ENCODE peak calls at places on chromosomes 13 and 19, in nine cellular contexts. One of them, this sample, is unnamed.

GRCh38 chr13:114067886-114068722 is 64.3 kb downstream of the RASA3 start:
- DNase-seq in testis: no peak
- DNase-seq in AG09319: no peak
- DNase-seq in heart right ventricle: no peak
- DNase-seq in H9: no peak
- DNase-seq in CD8-positive, alpha-beta T cell: no peak
- DNase-seq in AG10803: no peak
- DNase-seq in endodermal cell: no peak
- DNase-seq in foreskin fibroblast: no peak
- DNase-seq in this sample: no peak

GRCh38 chr19:1360818-1361461 is 22.8 kb upstream of the NDUFS7 start:
- DNase-seq in CD8-positive, alpha-beta T cell: no peak
- DNase-seq in heart right ventricle: peak
- DNase-seq in foreskin fibroblast: peak
- DNase-seq in endodermal cell: peak
- DNase-seq in testis: peak
- DNase-seq in AG10803: peak
- DNase-seq in H9: no peak
- DNase-seq in AG09319: peak
- DNase-seq in this sample: no peak

GRCh38 chr19:19405919-19406877 is 723 bp downstream of the GATAD2A start:
- DNase-seq in endodermal cell: peak
- DNase-seq in H9: peak
- DNase-seq in AG10803: peak
- DNase-seq in testis: peak
- DNase-seq in heart right ventricle: peak
- DNase-seq in CD8-positive, alpha-beta T cell: no peak
- DNase-seq in AG09319: no peak
- DNase-seq in foreskin fibroblast: peak
- DNase-seq in this sample: peak

GRCh38 chr19:5352229-5352763 is 11.7 kb upstream of the PTPRS start:
- DNase-seq in endodermal cell: peak
- DNase-seq in testis: no peak
- DNase-seq in foreskin fibroblast: no peak
- DNase-seq in H9: no peak
- DNase-seq in AG09319: no peak
- DNase-seq in AG10803: no peak
- DNase-seq in CD8-positive, alpha-beta T cell: no peak
- DNase-seq in heart right ventricle: no peak
- DNase-seq in this sample: no peak

GRCh38 chr13:19185086-19185864 is 3.7 kb upstream of the TUBA3C start:
- DNase-seq in CD8-positive, alpha-beta T cell: no peak
- DNase-seq in H9: no peak
- DNase-seq in endodermal cell: no peak
- DNase-seq in testis: peak
- DNase-seq in heart right ventricle: no peak
- DNase-seq in foreskin fibroblast: no peak
- DNase-seq in AG09319: no peak
- DNase-seq in AG10803: no peak
- DNase-seq in this sample: no peak

GRCh38 chr13:24392972-24393371 is 83.6 kb downstream of the C1QTNF9 start:
- DNase-seq in H9: no peak
- DNase-seq in AG09319: no peak
- DNase-seq in CD8-positive, alpha-beta T cell: no peak
- DNase-seq in AG10803: no peak
- DNase-seq in foreskin fibroblast: no peak
- DNase-seq in endodermal cell: no peak
- DNase-seq in testis: no peak
- DNase-seq in heart right ventricle: no peak
- DNase-seq in this sample: no peak

GRCh38 chr13:95656386-95657015 is 12.0 kb upstream of the DZIP1 start:
- DNase-seq in testis: no peak
- DNase-seq in endodermal cell: no peak
- DNase-seq in heart right ventricle: no peak
- DNase-seq in AG09319: no peak
- DNase-seq in foreskin fibroblast: no peak
- DNase-seq in H9: no peak
- DNase-seq in AG10803: no peak
- DNase-seq in CD8-positive, alpha-beta T cell: no peak
- DNase-seq in this sample: no peak

GRCh38 chr19:51607077-51607476 is 23.1 kb downstream of the SIGLEC5 start:
- DNase-seq in foreskin fibroblast: no peak
- DNase-seq in CD8-positive, alpha-beta T cell: no peak
- DNase-seq in H9: no peak
- DNase-seq in testis: no peak
- DNase-seq in endodermal cell: no peak
- DNase-seq in AG09319: no peak
- DNase-seq in heart right ventricle: no peak
- DNase-seq in AG10803: no peak
- DNase-seq in this sample: no peak

GRCh38 chr19:42919757-42920079 is 2.0 kb upstream of the PSG6 start:
- DNase-seq in testis: no peak
- DNase-seq in AG10803: no peak
- DNase-seq in CD8-positive, alpha-beta T cell: no peak
- DNase-seq in H9: no peak
- DNase-seq in endodermal cell: no peak
- DNase-seq in AG09319: no peak
- DNase-seq in foreskin fibroblast: no peak
- DNase-seq in heart right ventricle: no peak
- DNase-seq in this sample: no peak
- TF ChIP-seq CTCF in testis: no peak
- TF ChIP-seq CTCF in AG10803: no peak
- TF ChIP-seq CTCF in CD8-positive, alpha-beta T cell: no peak
- TF ChIP-seq CTCF in H9: no peak
- TF ChIP-seq CTCF in endodermal cell: no peak
- TF ChIP-seq CTCF in AG09319: no peak
- TF ChIP-seq CTCF in foreskin fibroblast: no peak
- TF ChIP-seq CTCF in heart right ventricle: no peak
- TF ChIP-seq CTCF in this sample: no peak

DNA sequence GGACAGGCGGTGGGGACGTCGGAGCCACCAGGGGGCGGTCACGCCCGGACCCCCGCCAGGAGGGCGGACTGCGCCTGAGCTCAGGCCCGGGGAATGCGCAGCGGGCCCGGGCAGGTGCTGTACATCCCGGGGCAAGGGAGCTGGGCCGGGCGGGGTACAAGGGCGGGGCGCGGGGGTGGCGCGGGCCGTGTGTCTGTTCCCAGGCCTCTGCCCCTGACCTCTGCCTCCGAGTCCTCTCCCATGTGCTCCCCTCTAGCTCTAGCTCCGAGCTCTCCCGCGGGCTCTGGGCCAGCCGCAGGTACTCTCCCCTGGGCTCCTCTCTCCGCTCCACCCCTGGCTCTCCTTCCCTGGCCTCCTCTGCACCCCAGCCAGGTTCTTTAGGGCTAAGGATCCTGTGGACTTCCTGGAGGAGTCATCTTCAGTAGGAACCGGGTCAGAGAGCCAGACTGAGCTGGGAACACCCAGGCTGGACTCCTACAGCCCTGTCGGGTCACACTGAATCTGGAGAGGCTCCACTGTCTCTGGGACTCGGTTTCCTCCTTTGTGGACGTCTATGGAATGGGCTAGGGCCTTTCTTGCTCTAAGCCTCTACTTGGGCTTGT is 2.3 kb downstream of the PPP1R13L start:
- DNase-seq in foreskin fibroblast: no peak
- DNase-seq in AG10803: peak
- DNase-seq in testis: no peak
- DNase-seq in heart right ventricle: peak
- DNase-seq in CD8-positive, alpha-beta T cell: no peak
- DNase-seq in endodermal cell: peak
- DNase-seq in AG09319: no peak
- DNase-seq in H9: peak
- DNase-seq in this sample: peak
- TF ChIP-seq CTCF in foreskin fibroblast: no peak
- TF ChIP-seq CTCF in AG10803: peak
- TF ChIP-seq CTCF in testis: no peak
- TF ChIP-seq CTCF in heart right ventricle: peak
- TF ChIP-seq CTCF in CD8-positive, alpha-beta T cell: peak
- TF ChIP-seq CTCF in endodermal cell: peak
- TF ChIP-seq CTCF in AG09319: peak
- TF ChIP-seq CTCF in H9: peak
- TF ChIP-seq CTCF in this sample: peak

DNA sequence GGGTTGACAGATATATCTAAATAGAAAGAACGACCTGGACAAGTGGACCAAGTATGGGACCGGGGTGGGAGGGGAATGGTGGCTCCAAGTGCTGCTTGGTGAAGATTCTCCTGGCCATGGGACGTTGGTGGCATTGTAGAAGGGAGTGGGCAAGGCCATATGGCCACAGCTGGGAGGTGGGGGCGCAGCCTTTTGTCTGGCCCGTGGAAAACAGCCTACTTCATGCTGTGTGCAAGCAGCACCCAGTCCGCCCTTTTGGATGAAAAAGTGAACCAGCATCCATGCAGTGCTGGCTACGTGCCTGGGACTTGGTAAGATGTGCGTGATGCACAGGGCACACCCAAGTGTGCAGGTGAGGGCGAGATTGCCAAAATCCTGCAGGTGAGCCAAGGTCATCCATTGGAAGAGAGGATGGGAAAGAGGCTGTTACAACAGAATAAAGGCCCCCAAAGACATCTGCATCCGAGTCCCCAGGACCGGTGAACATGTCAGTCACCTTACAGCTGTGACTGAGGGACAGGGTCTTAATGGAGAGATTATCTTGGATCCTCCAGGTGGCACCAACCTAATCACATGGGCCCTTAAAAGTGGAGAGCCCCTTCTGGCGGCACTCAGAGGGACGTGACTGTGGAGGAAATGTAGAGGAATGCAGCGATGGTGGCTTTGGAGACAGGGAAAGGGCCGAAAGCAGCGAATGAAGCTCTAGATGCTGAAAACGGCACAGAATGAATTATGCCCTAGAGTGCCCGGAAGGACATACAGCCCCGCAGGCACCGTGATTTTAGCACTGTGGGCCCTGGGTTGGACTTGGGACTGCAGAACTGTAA is 40.8 kb downstream of the TEX29 start:
- DNase-seq in AG10803: no peak
- DNase-seq in testis: no peak
- DNase-seq in heart right ventricle: no peak
- DNase-seq in H9: no peak
- DNase-seq in foreskin fibroblast: no peak
- DNase-seq in CD8-positive, alpha-beta T cell: no peak
- DNase-seq in endodermal cell: no peak
- DNase-seq in AG09319: no peak
- DNase-seq in this sample: no peak
- TF ChIP-seq CTCF in AG10803: no peak
- TF ChIP-seq CTCF in testis: no peak
- TF ChIP-seq CTCF in heart right ventricle: no peak
- TF ChIP-seq CTCF in H9: no peak
- TF ChIP-seq CTCF in foreskin fibroblast: no peak
- TF ChIP-seq CTCF in CD8-positive, alpha-beta T cell: no peak
- TF ChIP-seq CTCF in endodermal cell: no peak
- TF ChIP-seq CTCF in AG09319: no peak
- TF ChIP-seq CTCF in this sample: no peak

GRCh38 chr13:55745828-55746227 is 1394.9 kb upstream of the PRR20A start:
- DNase-seq in testis: no peak
- DNase-seq in heart right ventricle: no peak
- DNase-seq in H9: no peak
- DNase-seq in foreskin fibroblast: no peak
- DNase-seq in AG10803: no peak
- DNase-seq in endodermal cell: no peak
- DNase-seq in AG09319: no peak
- DNase-seq in CD8-positive, alpha-beta T cell: no peak
- DNase-seq in this sample: no peak
- TF ChIP-seq CTCF in testis: no peak
- TF ChIP-seq CTCF in heart right ventricle: no peak
- TF ChIP-seq CTCF in H9: no peak
- TF ChIP-seq CTCF in foreskin fibroblast: no peak
- TF ChIP-seq CTCF in AG10803: no peak
- TF ChIP-seq CTCF in endodermal cell: no peak
- TF ChIP-seq CTCF in AG09319: no peak
- TF ChIP-seq CTCF in CD8-positive, alpha-beta T cell: no peak
- TF ChIP-seq CTCF in this sample: no peak

GRCh38 chr19:33268162-33268991 is 34.0 kb downstream of the CEBPA start:
- DNase-seq in CD8-positive, alpha-beta T cell: no peak
- DNase-seq in AG09319: no peak
- DNase-seq in heart right ventricle: no peak
- DNase-seq in AG10803: no peak
- DNase-seq in foreskin fibroblast: no peak
- DNase-seq in H9: no peak
- DNase-seq in endodermal cell: no peak
- DNase-seq in testis: no peak
- DNase-seq in this sample: no peak
- TF ChIP-seq CTCF in CD8-positive, alpha-beta T cell: no peak
- TF ChIP-seq CTCF in AG09319: no peak
- TF ChIP-seq CTCF in heart right ventricle: no peak
- TF ChIP-seq CTCF in AG10803: no peak
- TF ChIP-seq CTCF in foreskin fibroblast: no peak
- TF ChIP-seq CTCF in H9: no peak
- TF ChIP-seq CTCF in endodermal cell: no peak
- TF ChIP-seq CTCF in testis: no peak
- TF ChIP-seq CTCF in this sample: no peak

GRCh38 chr19:3547767-3548282 is 8.9 kb downstream of the TEKTIP1 start:
- DNase-seq in AG10803: no peak
- DNase-seq in testis: no peak
- DNase-seq in heart right ventricle: no peak
- DNase-seq in endodermal cell: no peak
- DNase-seq in H9: no peak
- DNase-seq in CD8-positive, alpha-beta T cell: no peak
- DNase-seq in foreskin fibroblast: no peak
- DNase-seq in AG09319: no peak
- DNase-seq in this sample: no peak
- TF ChIP-seq CTCF in AG10803: no peak
- TF ChIP-seq CTCF in testis: no peak
- TF ChIP-seq CTCF in heart right ventricle: peak
- TF ChIP-seq CTCF in endodermal cell: no peak
- TF ChIP-seq CTCF in H9: no peak
- TF ChIP-seq CTCF in CD8-positive, alpha-beta T cell: peak
- TF ChIP-seq CTCF in foreskin fibroblast: no peak
- TF ChIP-seq CTCF in AG09319: no peak
- TF ChIP-seq CTCF in this sample: no peak

DNA sequence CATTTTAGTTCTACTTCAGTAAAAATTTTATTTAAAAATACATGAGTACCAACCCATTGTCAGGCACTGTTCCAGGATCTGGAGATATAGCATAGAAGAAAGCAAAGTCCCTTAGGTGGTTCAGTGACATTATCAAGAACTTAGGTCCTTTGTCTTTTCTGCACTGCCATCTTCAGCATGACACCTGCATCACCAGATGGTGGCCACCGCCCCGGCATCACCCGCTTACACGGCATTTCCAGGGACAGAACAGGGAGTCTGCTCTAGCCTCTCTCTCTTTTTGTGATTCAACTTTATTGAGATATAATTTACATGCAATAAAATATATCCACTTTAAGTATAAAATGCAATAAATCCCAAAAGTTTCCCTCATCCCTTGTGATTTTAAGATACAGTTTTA is 23.5 kb downstream of the DYRK1B start:
- DNase-seq in AG09319: no peak
- DNase-seq in endodermal cell: no peak
- DNase-seq in AG10803: no peak
- DNase-seq in heart right ventricle: no peak
- DNase-seq in testis: no peak
- DNase-seq in CD8-positive, alpha-beta T cell: no peak
- DNase-seq in H9: no peak
- DNase-seq in foreskin fibroblast: no peak
- DNase-seq in this sample: no peak
- TF ChIP-seq CTCF in AG09319: no peak
- TF ChIP-seq CTCF in endodermal cell: no peak
- TF ChIP-seq CTCF in AG10803: no peak
- TF ChIP-seq CTCF in heart right ventricle: no peak
- TF ChIP-seq CTCF in testis: no peak
- TF ChIP-seq CTCF in CD8-positive, alpha-beta T cell: no peak
- TF ChIP-seq CTCF in H9: no peak
- TF ChIP-seq CTCF in foreskin fibroblast: no peak
- TF ChIP-seq CTCF in this sample: no peak

GRCh38 chr13:27770809-27771208 is 21.5 kb upstream of the GSX1 start:
- DNase-seq in endodermal cell: peak
- DNase-seq in CD8-positive, alpha-beta T cell: no peak
- DNase-seq in foreskin fibroblast: no peak
- DNase-seq in heart right ventricle: no peak
- DNase-seq in AG09319: no peak
- DNase-seq in H9: peak
- DNase-seq in AG10803: peak
- DNase-seq in testis: no peak
- DNase-seq in this sample: peak
- TF ChIP-seq CTCF in endodermal cell: peak
- TF ChIP-seq CTCF in CD8-positive, alpha-beta T cell: no peak
- TF ChIP-seq CTCF in foreskin fibroblast: peak
- TF ChIP-seq CTCF in heart right ventricle: peak
- TF ChIP-seq CTCF in AG09319: peak
- TF ChIP-seq CTCF in H9: peak
- TF ChIP-seq CTCF in AG10803: peak
- TF ChIP-seq CTCF in testis: no peak
- TF ChIP-seq CTCF in this sample: no peak

This sample was measured in endothelial cell.